ENCODE peak calls at places on chromosomes 7 and 10, in four cellular contexts. Z, Y, X and A are unnamed samples.

GRCh38 chr7:44057181-44057848 is 8.1 kb downstream of the PGAM2 start:
- DNase-seq in X (no peak), Y (no peak), Z (peak), A (no peak)

GRCh38 chr7:50792342-50793114 is 9.8 kb upstream of the GRB10 start:
- DNase-seq in X (peak), Y (peak), Z (no peak), A (peak)

GRCh38 chr7:255721-256361 is 34.1 kb upstream of the FOXL3 start:
- DNase-seq in Y (no peak), Z (no peak), X (no peak), A (no peak)

GRCh38 chr10:29257106-29257783 is 31.6 kb upstream of the LYZL1 start:
- DNase-seq in X (peak), Y (no peak), Z (peak), A (peak)

GRCh38 chr7:27690649-27691048 is 28.0 kb upstream of the HIBADH start:
- DNase-seq in X (no peak), Y (no peak), Z (no peak), A (no peak)

GRCh38 chr7:30986738-30987137 is 23.0 kb downstream of the GHRHR start:
- DNase-seq in Y (no peak), Z (no peak), X (no peak), A (no peak)

GRCh38 chr10:28250782-28251181 is 52.1 kb downstream of the MPP7 start:
- DNase-seq in X (peak), Z (no peak), Y (no peak), A (peak)

GRCh38 chr7:83005410-83005809 is 157.3 kb downstream of the PCLO start:
- DNase-seq in Y (no peak), Z (no peak), X (peak), A (no peak)

GRCh38 chr7:132381742-132382472 is 194.4 kb downstream of the PLXNA4 start:
- DNase-seq in X (peak), Z (no peak), Y (peak), A (no peak)

GRCh38 chr7:45662540-45663166 is 88.5 kb downstream of the ADCY1 start:
- DNase-seq in X (no peak), Y (no peak), Z (no peak), A (no peak)

GRCh38 chr10:78830062-78830974 is 238.4 kb upstream of the ZMIZ1 start:
- DNase-seq in Y (no peak), X (peak), Z (no peak), A (peak)

GRCh38 chr10:84523509-84523908 is 195.1 kb downstream of the CCSER2 start:
- DNase-seq in Z (no peak), Y (peak), X (peak), A (no peak)

GRCh38 chr10:101065479-101066145 is 3.8 kb downstream of the KAZALD1 start:
- DNase-seq in X (no peak), Z (no peak), Y (no peak), A (no peak)